ENCODE peak calls at places on chromosome 1, in four cellular contexts. One of them, this sample, is unnamed.

GRCh38 chr1:20666804-20667203 is 5.6 kb upstream of the DDOST start:
- DNase-seq in DMS53: peak
- DNase-seq in stimulated activated CD8-positive, alpha-beta memory T cell treated with anti-CD3 and anti-CD28 coated beads, Interleukin-4, amount 100 ng/mL, for 24 hours: no peak
- DNase-seq in GM12892: no peak
- DNase-seq in this sample: no peak

GRCh38 chr1:26280333-26281042 is 602 bp downstream of the SH3BGRL3 start:
- DNase-seq in DMS53: peak
- DNase-seq in stimulated activated CD8-positive, alpha-beta memory T cell treated with anti-CD3 and anti-CD28 coated beads, Interleukin-4, amount 100 ng/mL, for 24 hours: no peak
- DNase-seq in GM12892: peak
- DNase-seq in this sample: peak

GRCh38 chr1:57310992-57311790 is 112.7 kb downstream of the DAB1 start:
- DNase-seq in DMS53: no peak
- DNase-seq in stimulated activated CD8-positive, alpha-beta memory T cell treated with anti-CD3 and anti-CD28 coated beads, Interleukin-4, amount 100 ng/mL, for 24 hours: no peak
- DNase-seq in GM12892: no peak
- DNase-seq in this sample: no peak

GRCh38 chr1:111489604-111490003 is 13.8 kb downstream of the ADORA3 start:
- DNase-seq in DMS53: no peak
- DNase-seq in stimulated activated CD8-positive, alpha-beta memory T cell treated with anti-CD3 and anti-CD28 coated beads, Interleukin-4, amount 100 ng/mL, for 24 hours: no peak
- DNase-seq in GM12892: no peak
- DNase-seq in this sample: no peak

GRCh38 chr1:185719021-185719420 is 15.2 kb upstream of the HMCN1 start:
- DNase-seq in DMS53: peak
- DNase-seq in stimulated activated CD8-positive, alpha-beta memory T cell treated with anti-CD3 and anti-CD28 coated beads, Interleukin-4, amount 100 ng/mL, for 24 hours: no peak
- DNase-seq in GM12892: no peak
- DNase-seq in this sample: no peak

GRCh38 chr1:86616871-86617270 is 70.0 kb downstream of the CLCA4 start:
- DNase-seq in DMS53: no peak
- DNase-seq in stimulated activated CD8-positive, alpha-beta memory T cell treated with anti-CD3 and anti-CD28 coated beads, Interleukin-4, amount 100 ng/mL, for 24 hours: no peak
- DNase-seq in GM12892: peak
- DNase-seq in this sample: no peak

GRCh38 chr1:24311234-24311633 is 7.9 kb upstream of the GRHL3 start:
- DNase-seq in DMS53: no peak
- DNase-seq in stimulated activated CD8-positive, alpha-beta memory T cell treated with anti-CD3 and anti-CD28 coated beads, Interleukin-4, amount 100 ng/mL, for 24 hours: no peak
- DNase-seq in GM12892: no peak
- DNase-seq in this sample: no peak

GRCh38 chr1:203338335-203339036 is 12.4 kb downstream of the FMOD start:
- DNase-seq in DMS53: peak
- DNase-seq in stimulated activated CD8-positive, alpha-beta memory T cell treated with anti-CD3 and anti-CD28 coated beads, Interleukin-4, amount 100 ng/mL, for 24 hours: no peak
- DNase-seq in GM12892: peak
- DNase-seq in this sample: peak

GRCh38 chr1:169360415-169360814 is 7.2 kb downstream of the NME7 start:
- DNase-seq in DMS53: peak
- DNase-seq in stimulated activated CD8-positive, alpha-beta memory T cell treated with anti-CD3 and anti-CD28 coated beads, Interleukin-4, amount 100 ng/mL, for 24 hours: no peak
- DNase-seq in GM12892: no peak
- DNase-seq in this sample: no peak

GRCh38 chr1:46117810-46118494 is 14.5 kb downstream of the PIK3R3 start:
- DNase-seq in DMS53: no peak
- DNase-seq in stimulated activated CD8-positive, alpha-beta memory T cell treated with anti-CD3 and anti-CD28 coated beads, Interleukin-4, amount 100 ng/mL, for 24 hours: no peak
- DNase-seq in GM12892: no peak
- DNase-seq in this sample: no peak

GRCh38 chr1:179228783-179229213 is 679 bp downstream of the ABL2 start:
- DNase-seq in DMS53: peak
- DNase-seq in stimulated activated CD8-positive, alpha-beta memory T cell treated with anti-CD3 and anti-CD28 coated beads, Interleukin-4, amount 100 ng/mL, for 24 hours: peak
- DNase-seq in GM12892: no peak
- DNase-seq in this sample: peak

GRCh38 chr1:7576946-7577657 is 194.0 kb upstream of the VAMP3 start:
- DNase-seq in DMS53: peak
- DNase-seq in stimulated activated CD8-positive, alpha-beta memory T cell treated with anti-CD3 and anti-CD28 coated beads, Interleukin-4, amount 100 ng/mL, for 24 hours: no peak
- DNase-seq in GM12892: no peak
- DNase-seq in this sample: no peak

GRCh38 chr1:66266350-66266749 is 267.6 kb upstream of the SGIP1 start:
- DNase-seq in DMS53: peak
- DNase-seq in stimulated activated CD8-positive, alpha-beta memory T cell treated with anti-CD3 and anti-CD28 coated beads, Interleukin-4, amount 100 ng/mL, for 24 hours: no peak
- DNase-seq in GM12892: no peak
- DNase-seq in this sample: no peak

GRCh38 chr1:239126881-239127280 is 259.5 kb upstream of the CHRM3 start:
- DNase-seq in DMS53: peak
- DNase-seq in stimulated activated CD8-positive, alpha-beta memory T cell treated with anti-CD3 and anti-CD28 coated beads, Interleukin-4, amount 100 ng/mL, for 24 hours: no peak
- DNase-seq in GM12892: no peak
- DNase-seq in this sample: no peak

GRCh38 chr1:228081144-228081543 is 1.4 kb upstream of the ARF1 start:
- DNase-seq in DMS53: no peak
- DNase-seq in stimulated activated CD8-positive, alpha-beta memory T cell treated with anti-CD3 and anti-CD28 coated beads, Interleukin-4, amount 100 ng/mL, for 24 hours: no peak
- DNase-seq in GM12892: no peak
- DNase-seq in this sample: no peak

GRCh38 chr1:20037877-20038276 is 32.1 kb upstream of the PLA2G5 start:
- DNase-seq in DMS53: no peak
- DNase-seq in stimulated activated CD8-positive, alpha-beta memory T cell treated with anti-CD3 and anti-CD28 coated beads, Interleukin-4, amount 100 ng/mL, for 24 hours: no peak
- DNase-seq in GM12892: no peak
- DNase-seq in this sample: peak

GRCh38 chr1:209248649-209249279 is 334.8 kb upstream of the CAMK1G start:
- DNase-seq in DMS53: peak
- DNase-seq in stimulated activated CD8-positive, alpha-beta memory T cell treated with anti-CD3 and anti-CD28 coated beads, Interleukin-4, amount 100 ng/mL, for 24 hours: no peak
- DNase-seq in GM12892: no peak
- DNase-seq in this sample: peak

GRCh38 chr1:200699871-200700270 is 30.2 kb upstream of the DDX59 start:
- DNase-seq in DMS53: no peak
- DNase-seq in stimulated activated CD8-positive, alpha-beta memory T cell treated with anti-CD3 and anti-CD28 coated beads, Interleukin-4, amount 100 ng/mL, for 24 hours: no peak
- DNase-seq in GM12892: no peak
- DNase-seq in this sample: peak

GRCh38 chr1:167661527-167662436 is 31.8 kb downstream of the RCSD1 start:
- DNase-seq in DMS53: no peak
- DNase-seq in stimulated activated CD8-positive, alpha-beta memory T cell treated with anti-CD3 and anti-CD28 coated beads, Interleukin-4, amount 100 ng/mL, for 24 hours: no peak
- DNase-seq in GM12892: no peak
- DNase-seq in this sample: no peak

GRCh38 chr1:40530735-40531380 is 579 bp upstream of the ZNF684 start:
- DNase-seq in DMS53: peak
- DNase-seq in stimulated activated CD8-positive, alpha-beta memory T cell treated with anti-CD3 and anti-CD28 coated beads, Interleukin-4, amount 100 ng/mL, for 24 hours: no peak
- DNase-seq in GM12892: no peak
- DNase-seq in this sample: no peak

GRCh38 chr1:12615916-12616708 is 1.9 kb downstream of the DHRS3 start:
- DNase-seq in DMS53: peak
- DNase-seq in stimulated activated CD8-positive, alpha-beta memory T cell treated with anti-CD3 and anti-CD28 coated beads, Interleukin-4, amount 100 ng/mL, for 24 hours: no peak
- DNase-seq in GM12892: no peak
- DNase-seq in this sample: no peak

GRCh38 chr1:228029281-228029680 is 22.5 kb downstream of the WNT3A start:
- DNase-seq in DMS53: no peak
- DNase-seq in stimulated activated CD8-positive, alpha-beta memory T cell treated with anti-CD3 and anti-CD28 coated beads, Interleukin-4, amount 100 ng/mL, for 24 hours: no peak
- DNase-seq in GM12892: no peak
- DNase-seq in this sample: no peak

GRCh38 chr1:114033219-114033706 is 54.0 kb downstream of the OLFML3 start:
- DNase-seq in DMS53: peak
- DNase-seq in stimulated activated CD8-positive, alpha-beta memory T cell treated with anti-CD3 and anti-CD28 coated beads, Interleukin-4, amount 100 ng/mL, for 24 hours: no peak
- DNase-seq in GM12892: no peak
- DNase-seq in this sample: no peak

GRCh38 chr1:25568834-25569598 is 25.6 kb downstream of the LDLRAP1 start:
- DNase-seq in DMS53: peak
- DNase-seq in stimulated activated CD8-positive, alpha-beta memory T cell treated with anti-CD3 and anti-CD28 coated beads, Interleukin-4, amount 100 ng/mL, for 24 hours: no peak
- DNase-seq in GM12892: no peak
- DNase-seq in this sample: peak

GRCh38 chr1:24591781-24592180 is 35.9 kb downstream of the NCMAP start:
- DNase-seq in DMS53: no peak
- DNase-seq in stimulated activated CD8-positive, alpha-beta memory T cell treated with anti-CD3 and anti-CD28 coated beads, Interleukin-4, amount 100 ng/mL, for 24 hours: no peak
- DNase-seq in GM12892: no peak
- DNase-seq in this sample: no peak

GRCh38 chr1:100428160-100428559 is 75.9 kb downstream of the CDC14A start:
- DNase-seq in DMS53: no peak
- DNase-seq in stimulated activated CD8-positive, alpha-beta memory T cell treated with anti-CD3 and anti-CD28 coated beads, Interleukin-4, amount 100 ng/mL, for 24 hours: no peak
- DNase-seq in GM12892: no peak
- DNase-seq in this sample: no peak

GRCh38 chr1:241808265-241808664 is 39.7 kb upstream of the EXO1 start:
- DNase-seq in DMS53: no peak
- DNase-seq in stimulated activated CD8-positive, alpha-beta memory T cell treated with anti-CD3 and anti-CD28 coated beads, Interleukin-4, amount 100 ng/mL, for 24 hours: no peak
- DNase-seq in GM12892: no peak
- DNase-seq in this sample: no peak

GRCh38 chr1:220906561-220907334 is 27.5 kb downstream of the HLX start:
- DNase-seq in DMS53: no peak
- DNase-seq in stimulated activated CD8-positive, alpha-beta memory T cell treated with anti-CD3 and anti-CD28 coated beads, Interleukin-4, amount 100 ng/mL, for 24 hours: no peak
- DNase-seq in GM12892: no peak
- DNase-seq in this sample: no peak

GRCh38 chr1:221109930-221110329 is 230.7 kb downstream of the HLX start:
- DNase-seq in DMS53: no peak
- DNase-seq in stimulated activated CD8-positive, alpha-beta memory T cell treated with anti-CD3 and anti-CD28 coated beads, Interleukin-4, amount 100 ng/mL, for 24 hours: no peak
- DNase-seq in GM12892: no peak
- DNase-seq in this sample: no peak

GRCh38 chr1:228101614-228101993 is 1.5 kb downstream of the C1orf35 start:
- DNase-seq in DMS53: peak
- DNase-seq in stimulated activated CD8-positive, alpha-beta memory T cell treated with anti-CD3 and anti-CD28 coated beads, Interleukin-4, amount 100 ng/mL, for 24 hours: no peak
- DNase-seq in GM12892: no peak
- DNase-seq in this sample: no peak

GRCh38 chr1:182699673-182700350 is 15.4 kb upstream of the RGS8 start:
- DNase-seq in DMS53: no peak
- DNase-seq in stimulated activated CD8-positive, alpha-beta memory T cell treated with anti-CD3 and anti-CD28 coated beads, Interleukin-4, amount 100 ng/mL, for 24 hours: no peak
- DNase-seq in GM12892: no peak
- DNase-seq in this sample: no peak

GRCh38 chr1:39132505-39133339 is 71.8 kb upstream of the MACF1 start:
- DNase-seq in DMS53: peak
- DNase-seq in stimulated activated CD8-positive, alpha-beta memory T cell treated with anti-CD3 and anti-CD28 coated beads, Interleukin-4, amount 100 ng/mL, for 24 hours: no peak
- DNase-seq in GM12892: no peak
- DNase-seq in this sample: no peak

GRCh38 chr1:197663178-197663953 is 111.9 kb downstream of the DENND1B start:
- DNase-seq in DMS53: no peak
- DNase-seq in stimulated activated CD8-positive, alpha-beta memory T cell treated with anti-CD3 and anti-CD28 coated beads, Interleukin-4, amount 100 ng/mL, for 24 hours: no peak
- DNase-seq in GM12892: no peak
- DNase-seq in this sample: no peak

GRCh38 chr1:238399558-238399957 is 508.8 kb upstream of the ZP4 start:
- DNase-seq in DMS53: peak
- DNase-seq in stimulated activated CD8-positive, alpha-beta memory T cell treated with anti-CD3 and anti-CD28 coated beads, Interleukin-4, amount 100 ng/mL, for 24 hours: no peak
- DNase-seq in GM12892: no peak
- DNase-seq in this sample: no peak

GRCh38 chr1:243267346-243268283 is 11.8 kb downstream of the SDCCAG8 start:
- DNase-seq in DMS53: no peak
- DNase-seq in stimulated activated CD8-positive, alpha-beta memory T cell treated with anti-CD3 and anti-CD28 coated beads, Interleukin-4, amount 100 ng/mL, for 24 hours: no peak
- DNase-seq in GM12892: no peak
- DNase-seq in this sample: no peak

GRCh38 chr1:46406881-46407608 is 12.9 kb downstream of the FAAH start:
- DNase-seq in DMS53: peak
- DNase-seq in stimulated activated CD8-positive, alpha-beta memory T cell treated with anti-CD3 and anti-CD28 coated beads, Interleukin-4, amount 100 ng/mL, for 24 hours: no peak
- DNase-seq in GM12892: no peak
- DNase-seq in this sample: no peak

GRCh38 chr1:235843458-235843857 is 23.2 kb downstream of the LYST start:
- DNase-seq in DMS53: peak
- DNase-seq in stimulated activated CD8-positive, alpha-beta memory T cell treated with anti-CD3 and anti-CD28 coated beads, Interleukin-4, amount 100 ng/mL, for 24 hours: no peak
- DNase-seq in GM12892: no peak
- DNase-seq in this sample: no peak

GRCh38 chr1:172515927-172516326 is 17.0 kb upstream of the SUCO start:
- DNase-seq in DMS53: peak
- DNase-seq in stimulated activated CD8-positive, alpha-beta memory T cell treated with anti-CD3 and anti-CD28 coated beads, Interleukin-4, amount 100 ng/mL, for 24 hours: no peak
- DNase-seq in GM12892: no peak
- DNase-seq in this sample: no peak

GRCh38 chr1:101382135-101382534 is 145.3 kb downstream of the S1PR1 start:
- DNase-seq in DMS53: no peak
- DNase-seq in stimulated activated CD8-positive, alpha-beta memory T cell treated with anti-CD3 and anti-CD28 coated beads, Interleukin-4, amount 100 ng/mL, for 24 hours: no peak
- DNase-seq in GM12892: no peak
- DNase-seq in this sample: no peak

GRCh38 chr1:101781437-101781836 is 215.3 kb downstream of the OLFM3 start:
- DNase-seq in DMS53: peak
- DNase-seq in stimulated activated CD8-positive, alpha-beta memory T cell treated with anti-CD3 and anti-CD28 coated beads, Interleukin-4, amount 100 ng/mL, for 24 hours: no peak
- DNase-seq in GM12892: no peak
- DNase-seq in this sample: no peak